ENCODE peak calls at places on chromosomes 16 and 17, in six cellular contexts. One of them, this sample, is unnamed.

GRCh38 chr17:81867123-81867951 is 3.8 kb downstream of the ARHGDIA start:
- DNase-seq in left ventricle myocardium inferior: no peak
- DNase-seq in A549: peak
- DNase-seq in neuronal stem cell: no peak
- DNase-seq in fibroblast of pulmonary artery: peak
- DNase-seq in sigmoid colon: no peak
- DNase-seq in this sample: peak

GRCh38 chr16:83138512-83138911 is 511.7 kb downstream of the CDH13 start:
- DNase-seq in left ventricle myocardium inferior: no peak
- DNase-seq in sigmoid colon: no peak
- DNase-seq in A549: no peak
- DNase-seq in fibroblast of pulmonary artery: no peak
- DNase-seq in neuronal stem cell: no peak
- DNase-seq in this sample: no peak

GRCh38 chr16:11012841-11013240 is 68.5 kb downstream of the CLEC16A start:
- DNase-seq in sigmoid colon: no peak
- DNase-seq in A549: no peak
- DNase-seq in fibroblast of pulmonary artery: no peak
- DNase-seq in left ventricle myocardium inferior: no peak
- DNase-seq in neuronal stem cell: no peak
- DNase-seq in this sample: no peak

GRCh38 chr17:77924757-77925336 is 33.7 kb upstream of the TNRC6C start:
- DNase-seq in sigmoid colon: peak
- DNase-seq in left ventricle myocardium inferior: peak
- DNase-seq in neuronal stem cell: no peak
- DNase-seq in fibroblast of pulmonary artery: peak
- DNase-seq in A549: no peak
- DNase-seq in this sample: no peak

GRCh38 chr17:66306413-66306812 is 4.0 kb downstream of the PRKCA start:
- DNase-seq in neuronal stem cell: no peak
- DNase-seq in left ventricle myocardium inferior: no peak
- DNase-seq in sigmoid colon: no peak
- DNase-seq in fibroblast of pulmonary artery: peak
- DNase-seq in A549: no peak
- DNase-seq in this sample: no peak

GRCh38 chr16:23608194-23608593 is 12.1 kb upstream of the NDUFAB1 start:
- DNase-seq in fibroblast of pulmonary artery: peak
- DNase-seq in left ventricle myocardium inferior: no peak
- DNase-seq in A549: peak
- DNase-seq in neuronal stem cell: no peak
- DNase-seq in sigmoid colon: no peak
- DNase-seq in this sample: peak

GRCh38 chr17:29048440-29049360 is 5.8 kb downstream of the PIPOX start:
- DNase-seq in neuronal stem cell: no peak
- DNase-seq in A549: no peak
- DNase-seq in fibroblast of pulmonary artery: no peak
- DNase-seq in sigmoid colon: no peak
- DNase-seq in left ventricle myocardium inferior: no peak
- DNase-seq in this sample: no peak

GRCh38 chr16:83538707-83539106 is 269.1 kb upstream of the HSBP1 start:
- DNase-seq in sigmoid colon: no peak
- DNase-seq in fibroblast of pulmonary artery: no peak
- DNase-seq in left ventricle myocardium inferior: no peak
- DNase-seq in neuronal stem cell: no peak
- DNase-seq in A549: no peak
- DNase-seq in this sample: no peak

GRCh38 chr16:47143329-47143676 is 442 bp downstream of the NETO2 start:
- DNase-seq in fibroblast of pulmonary artery: peak
- DNase-seq in A549: peak
- DNase-seq in sigmoid colon: no peak
- DNase-seq in neuronal stem cell: peak
- DNase-seq in left ventricle myocardium inferior: peak
- DNase-seq in this sample: peak

GRCh38 chr16:12141556-12141955 is 165.0 kb downstream of the SNX29 start:
- DNase-seq in A549: no peak
- DNase-seq in neuronal stem cell: no peak
- DNase-seq in sigmoid colon: no peak
- DNase-seq in left ventricle myocardium inferior: no peak
- DNase-seq in fibroblast of pulmonary artery: no peak
- DNase-seq in this sample: peak

DNA sequence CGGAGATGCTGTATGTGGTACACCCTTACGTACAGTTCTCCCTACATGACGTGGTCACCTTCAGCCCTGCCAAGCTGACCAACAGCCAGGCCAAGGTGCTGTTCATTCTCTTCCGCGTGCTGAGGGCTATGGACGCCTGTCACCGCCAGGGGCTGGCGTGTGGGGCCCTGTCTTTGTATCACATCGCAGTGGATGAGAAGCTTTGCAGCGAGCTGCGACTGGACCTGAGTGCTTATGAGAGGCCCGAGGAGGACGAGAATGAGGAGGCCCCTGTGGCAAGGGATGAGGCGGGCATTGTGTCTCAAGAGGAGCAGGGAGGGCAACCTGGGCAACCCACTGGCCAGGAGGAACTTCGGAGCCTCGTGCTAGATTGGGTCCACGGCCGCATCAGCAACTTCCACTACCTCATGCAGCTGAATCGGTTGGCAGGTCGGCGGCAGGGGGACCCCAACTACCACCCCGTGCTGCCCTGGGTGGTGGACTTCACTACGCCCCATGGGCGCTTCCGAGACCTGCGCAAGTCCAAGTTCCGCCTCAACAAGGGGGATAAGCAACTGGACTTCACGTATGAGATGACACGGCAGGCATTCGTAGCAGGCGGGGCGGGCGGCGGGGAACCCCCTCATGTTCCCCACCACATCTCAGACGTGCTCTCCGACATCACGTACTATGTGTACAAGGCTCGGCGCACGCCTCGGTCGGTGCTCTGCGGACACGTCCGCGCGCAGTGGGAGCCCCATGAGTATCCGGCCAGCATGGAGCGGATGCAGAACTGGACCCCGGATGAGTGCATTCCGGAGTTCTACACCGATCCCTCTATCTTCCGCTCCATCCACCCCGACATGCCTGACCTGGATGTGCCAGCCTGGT is 1.4 kb downstream of the WDR81 start:
- DNase-seq in A549: no peak
- DNase-seq in neuronal stem cell: no peak
- DNase-seq in left ventricle myocardium inferior: no peak
- DNase-seq in sigmoid colon: peak
- DNase-seq in fibroblast of pulmonary artery: no peak
- DNase-seq in this sample: no peak
- H3K4me3 ChIP-seq in A549: peak
- H3K4me3 ChIP-seq in neuronal stem cell: peak
- H3K4me3 ChIP-seq in left ventricle myocardium inferior: peak
- H3K4me3 ChIP-seq in sigmoid colon: peak
- H3K4me3 ChIP-seq in fibroblast of pulmonary artery: peak
- H3K4me3 ChIP-seq in this sample: peak

GRCh38 chr17:6713918-6714271 is 726 bp upstream of the SLC13A5 start:
- DNase-seq in A549: no peak
- DNase-seq in sigmoid colon: no peak
- DNase-seq in left ventricle myocardium inferior: no peak
- DNase-seq in neuronal stem cell: peak
- DNase-seq in fibroblast of pulmonary artery: no peak
- DNase-seq in this sample: no peak
- H3K4me3 ChIP-seq in A549: peak
- H3K4me3 ChIP-seq in sigmoid colon: peak
- H3K4me3 ChIP-seq in left ventricle myocardium inferior: peak
- H3K4me3 ChIP-seq in neuronal stem cell: peak
- H3K4me3 ChIP-seq in fibroblast of pulmonary artery: peak
- H3K4me3 ChIP-seq in this sample: no peak

DNA sequence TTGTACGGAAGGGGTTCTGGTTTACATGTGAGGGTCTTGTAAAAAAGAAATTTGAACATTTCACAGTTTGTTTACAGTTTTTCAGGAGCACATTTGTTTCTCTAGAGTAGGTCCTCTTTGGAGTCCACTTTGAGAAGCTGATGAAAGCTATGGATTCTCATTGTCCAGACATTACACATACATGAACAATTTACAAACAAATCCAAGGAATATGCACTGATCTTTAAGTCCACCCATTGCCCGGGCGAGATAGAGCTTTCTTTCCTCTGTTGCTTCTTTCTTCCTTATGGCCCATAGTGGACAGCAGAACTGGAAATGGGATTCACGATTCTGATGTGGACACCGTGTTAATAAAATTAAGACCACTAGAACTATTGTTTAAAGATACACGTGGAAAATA is 1.9 kb downstream of the DCAF7 start:
- DNase-seq in sigmoid colon: no peak
- DNase-seq in A549: no peak
- DNase-seq in left ventricle myocardium inferior: no peak
- DNase-seq in neuronal stem cell: no peak
- DNase-seq in fibroblast of pulmonary artery: peak
- DNase-seq in this sample: no peak
- H3K4me3 ChIP-seq in sigmoid colon: peak
- H3K4me3 ChIP-seq in A549: peak
- H3K4me3 ChIP-seq in left ventricle myocardium inferior: peak
- H3K4me3 ChIP-seq in neuronal stem cell: peak
- H3K4me3 ChIP-seq in fibroblast of pulmonary artery: peak
- H3K4me3 ChIP-seq in this sample: peak

GRCh38 chr17:19737305-19738072 is 10.6 kb downstream of the ALDH3A1 start:
- DNase-seq in left ventricle myocardium inferior: peak
- DNase-seq in A549: no peak
- DNase-seq in fibroblast of pulmonary artery: no peak
- DNase-seq in neuronal stem cell: no peak
- DNase-seq in sigmoid colon: no peak
- DNase-seq in this sample: no peak

GRCh38 chr17:19740933-19741332 is 7.2 kb downstream of the ALDH3A1 start:
- DNase-seq in fibroblast of pulmonary artery: no peak
- DNase-seq in neuronal stem cell: no peak
- DNase-seq in sigmoid colon: no peak
- DNase-seq in A549: no peak
- DNase-seq in left ventricle myocardium inferior: no peak
- DNase-seq in this sample: no peak

GRCh38 chr17:19739241-19740201 is 8.6 kb downstream of the ALDH3A1 start:
- DNase-seq in fibroblast of pulmonary artery: no peak
- DNase-seq in neuronal stem cell: no peak
- DNase-seq in left ventricle myocardium inferior: no peak
- DNase-seq in A549: no peak
- DNase-seq in sigmoid colon: no peak
- DNase-seq in this sample: no peak

GRCh38 chr17:19738073-19738449 is 10.0 kb downstream of the ALDH3A1 start:
- DNase-seq in A549: no peak
- DNase-seq in fibroblast of pulmonary artery: no peak
- DNase-seq in neuronal stem cell: no peak
- DNase-seq in left ventricle myocardium inferior: no peak
- DNase-seq in sigmoid colon: no peak
- DNase-seq in this sample: no peak

GRCh38 chr17:19738757-19739156 is 9.3 kb downstream of the ALDH3A1 start:
- DNase-seq in sigmoid colon: no peak
- DNase-seq in fibroblast of pulmonary artery: no peak
- DNase-seq in neuronal stem cell: no peak
- DNase-seq in left ventricle myocardium inferior: no peak
- DNase-seq in A549: no peak
- DNase-seq in this sample: no peak
- H3K4me3 ChIP-seq in sigmoid colon: no peak
- H3K4me3 ChIP-seq in fibroblast of pulmonary artery: no peak
- H3K4me3 ChIP-seq in neuronal stem cell: no peak
- H3K4me3 ChIP-seq in left ventricle myocardium inferior: no peak
- H3K4me3 ChIP-seq in A549: no peak
- H3K4me3 ChIP-seq in this sample: no peak

GRCh38 chr17:64653985-64654355 is 8.1 kb downstream of the SMURF2 start:
- DNase-seq in neuronal stem cell: no peak
- DNase-seq in sigmoid colon: no peak
- DNase-seq in A549: no peak
- DNase-seq in fibroblast of pulmonary artery: no peak
- DNase-seq in left ventricle myocardium inferior: no peak
- DNase-seq in this sample: peak
- H3K4me3 ChIP-seq in neuronal stem cell: no peak
- H3K4me3 ChIP-seq in sigmoid colon: no peak
- H3K4me3 ChIP-seq in A549: no peak
- H3K4me3 ChIP-seq in fibroblast of pulmonary artery: no peak
- H3K4me3 ChIP-seq in left ventricle myocardium inferior: no peak
- H3K4me3 ChIP-seq in this sample: peak

GRCh38 chr17:74432484-74433391 is 850 bp downstream of the GPRC5C start:
- DNase-seq in neuronal stem cell: no peak
- DNase-seq in sigmoid colon: no peak
- DNase-seq in A549: no peak
- DNase-seq in left ventricle myocardium inferior: no peak
- DNase-seq in fibroblast of pulmonary artery: no peak
- DNase-seq in this sample: peak

GRCh38 chr17:74433421-74434121 is 1.7 kb downstream of the GPRC5C start:
- DNase-seq in sigmoid colon: no peak
- DNase-seq in left ventricle myocardium inferior: no peak
- DNase-seq in A549: no peak
- DNase-seq in fibroblast of pulmonary artery: peak
- DNase-seq in neuronal stem cell: no peak
- DNase-seq in this sample: peak

GRCh38 chr17:74431568-74432483 is at the start of gene GPRC5C:
- DNase-seq in left ventricle myocardium inferior: peak
- DNase-seq in neuronal stem cell: peak
- DNase-seq in fibroblast of pulmonary artery: peak
- DNase-seq in sigmoid colon: peak
- DNase-seq in A549: peak
- DNase-seq in this sample: peak

GRCh38 chr17:74437702-74438101 is 5.8 kb downstream of the GPRC5C start:
- DNase-seq in sigmoid colon: no peak
- DNase-seq in A549: peak
- DNase-seq in neuronal stem cell: no peak
- DNase-seq in left ventricle myocardium inferior: no peak
- DNase-seq in fibroblast of pulmonary artery: peak
- DNase-seq in this sample: no peak

DNA sequence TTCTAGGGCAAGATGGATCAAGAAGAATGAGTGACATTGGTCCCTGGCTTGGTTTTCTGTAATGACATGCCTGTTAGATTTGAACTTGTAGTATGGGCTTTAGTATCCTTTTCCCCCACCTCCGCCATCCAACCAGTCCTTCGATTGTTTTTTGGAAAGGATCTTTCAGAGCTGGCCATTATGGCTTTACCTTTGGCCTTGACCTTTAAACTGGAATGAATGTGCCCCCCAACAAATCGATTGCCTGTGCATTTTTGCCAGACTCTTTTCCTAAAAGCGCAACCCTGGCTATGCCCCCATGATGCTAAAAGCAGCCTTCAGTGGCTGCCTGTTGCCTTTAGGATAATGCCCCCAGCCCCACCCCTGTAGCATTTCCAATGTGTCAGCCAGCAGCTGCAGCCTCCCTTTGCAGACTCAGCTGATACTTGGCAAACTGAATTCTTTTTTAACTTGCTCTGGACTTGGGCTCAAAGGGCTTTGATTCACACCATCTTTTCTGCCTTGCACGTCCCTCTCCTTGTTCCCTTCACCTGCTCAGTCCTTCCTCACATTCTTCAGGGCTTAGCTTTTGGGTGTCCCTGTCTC is 4.0 kb downstream of the GPRC5C start:
- DNase-seq in neuronal stem cell: no peak
- DNase-seq in sigmoid colon: no peak
- DNase-seq in fibroblast of pulmonary artery: no peak
- DNase-seq in left ventricle myocardium inferior: no peak
- DNase-seq in A549: no peak
- DNase-seq in this sample: no peak
- H3K4me3 ChIP-seq in neuronal stem cell: no peak
- H3K4me3 ChIP-seq in sigmoid colon: no peak
- H3K4me3 ChIP-seq in fibroblast of pulmonary artery: no peak
- H3K4me3 ChIP-seq in left ventricle myocardium inferior: no peak
- H3K4me3 ChIP-seq in A549: no peak
- H3K4me3 ChIP-seq in this sample: no peak